ENCODE peak calls at places on chromosomes 7 and 10, in ten cellular contexts. V is stomach, Z is psoas muscle, E is heart right ventricle, G is esophagus muscularis mucosa, Q is ovary, Y is left ventricle myocardium inferior, I is right lobe of liver, J is body of pancreas, A is astrocyte. K is an unnamed sample. For H3K4me1, the result is how much of the 10 kb centered on the place peaks cover.

GRCh38 chr10:73641272-73642060 is at the start of gene MYOZ1:
- DNase-seq in V (no peak), Z (peak), E (no peak), G (no peak), Q (no peak), Y (no peak), I (no peak), J (no peak), A (no peak), K (no peak)

GRCh38 chr10:30190831-30191552 is 131.6 kb upstream of the JCAD start:
- DNase-seq in V (no peak), Z (no peak), E (no peak), G (no peak), Q (no peak), Y (no peak), I (no peak), J (no peak), A (no peak), K (no peak)

GRCh38 chr10:107477266-107477665 is 312.8 kb upstream of the SORCS1 start:
- DNase-seq in V (no peak), Z (no peak), E (no peak), G (no peak), Q (no peak), Y (no peak), I (no peak), J (no peak), A (no peak), K (no peak)

GRCh38 chr10:90484518-90484917 is 373.3 kb downstream of the HTR7 start:
- DNase-seq in V (no peak), Z (no peak), E (peak), G (no peak), Q (no peak), Y (no peak), I (no peak), J (no peak), A (no peak), K (peak)

GRCh38 chr10:52776471-52776903 is 3.9 kb upstream of the MBL2 start:
- DNase-seq in V (no peak), Z (no peak), E (no peak), G (peak), Q (no peak), Y (no peak), I (no peak), J (no peak), A (no peak), K (no peak)

GRCh38 chr7:45196374-45196773 is 38.8 kb downstream of the RAMP3 start:
- DNase-seq in V (no peak), Z (peak), E (no peak), G (no peak), Q (no peak), Y (no peak), I (peak), J (no peak), A (no peak), K (no peak)

GRCh38 chr10:117168135-117168674 is 29.1 kb upstream of the KCNK18 start:
- DNase-seq in V (peak), Z (peak), E (peak), G (no peak), Q (peak), Y (peak), I (peak), J (peak), A (peak), K (no peak)

GRCh38 chr7:55887786-55888185 is 530 bp downstream of the ZNF713 start:
- DNase-seq in V (no peak), Z (no peak), E (no peak), G (no peak), Q (peak), Y (no peak), I (no peak), J (no peak), A (no peak), K (no peak)

GRCh38 chr7:9453521-9453920 is 1020.1 kb downstream of the NXPH1 start:
- DNase-seq in V (no peak), Z (no peak), E (no peak), G (no peak), Q (no peak), Y (no peak), I (no peak), J (no peak), A (peak), K (no peak)

GRCh38 chr7:104149822-104150221 is 58.0 kb downstream of the ORC5 start:
- DNase-seq in V (no peak), Z (no peak), E (no peak), G (no peak), Q (no peak), Y (no peak), I (no peak), J (no peak), A (no peak), K (no peak)

GRCh38 chr7:30812676-30813075 is 41.5 kb downstream of the MINDY4 start:
- DNase-seq in V (no peak), Z (no peak), E (no peak), G (peak), Q (no peak), Y (no peak), I (no peak), J (no peak), A (no peak), K (no peak)

GRCh38 chr7:72243329-72243728 is 168.8 kb downstream of the CALN1 start:
- DNase-seq in V (no peak), Z (no peak), E (no peak), G (no peak), Q (no peak), Y (no peak), I (no peak), J (no peak), A (no peak), K (no peak)

GRCh38 chr7:4383584-4383983 is 298.5 kb upstream of the FOXK1 start:
- DNase-seq in V (no peak), Z (no peak), E (no peak), G (peak), Q (no peak), Y (no peak), I (no peak), J (no peak), A (no peak), K (no peak)

GRCh38 chr10:91335147-91335546 is 75.0 kb upstream of the HECTD2 start:
- DNase-seq in V (no peak), Z (no peak), E (no peak), G (no peak), Q (no peak), Y (no peak), I (no peak), J (no peak), A (no peak), K (no peak)

GRCh38 chr10:84946984-84947383 is 618.6 kb downstream of the CCSER2 start:
- DNase-seq in V (no peak), Z (no peak), E (no peak), G (no peak), Q (no peak), Y (no peak), I (no peak), J (no peak), A (no peak), K (no peak)

GRCh38 chr7:86643478-86644281 is at the start of gene GRM3:
- DNase-seq in V (no peak), Z (no peak), E (peak), G (no peak), Q (no peak), Y (peak), I (no peak), J (peak), A (no peak), K (no peak)

GRCh38 chr10:93600861-93601773 is at the start of gene RBP4:
- DNase-seq in V (no peak), Z (peak), E (peak), G (no peak), Q (no peak), Y (no peak), I (peak), J (peak), A (peak), K (no peak)

GRCh38 chr10:125294109-125294508 is 133.7 kb upstream of the CTBP2 start:
- DNase-seq in V (no peak), Z (no peak), E (no peak), G (no peak), Q (no peak), Y (no peak), I (no peak), J (no peak), A (no peak), K (no peak)

GRCh38 chr10:104337985-104338735 is at the start of gene ITPRIP:
- DNase-seq in V (peak), Z (peak), E (peak), G (peak), Q (peak), Y (peak), I (peak), J (peak), A (peak), K (no peak)

GRCh38 chr10:3484306-3485187 is 300.5 kb downstream of the KLF6 start:
- DNase-seq in V (no peak), Z (peak), E (no peak), G (no peak), Q (no peak), Y (no peak), I (no peak), J (no peak), A (no peak), K (no peak)

GRCh38 chr7:114426824-114427223 is 12.2 kb downstream of the FOXP2 start:
- DNase-seq in V (no peak), Z (no peak), E (no peak), G (no peak), Q (no peak), Y (no peak), I (no peak), J (no peak), A (no peak), K (no peak)

GRCh38 chr10:29725133-29725720 is 90.5 kb upstream of the SVIL start:
- DNase-seq in V (no peak), Z (no peak), E (no peak), G (peak), Q (no peak), Y (peak), I (no peak), J (no peak), A (peak), K (no peak)

GRCh38 chr10:11682896-11683295 is 59.3 kb upstream of the ECHDC3 start:
- DNase-seq in V (no peak), Z (no peak), E (no peak), G (no peak), Q (no peak), Y (no peak), I (no peak), J (no peak), A (no peak), K (no peak)

GRCh38 chr7:53743697-53744096 is 708.3 kb downstream of the POM121L12 start:
- DNase-seq in V (no peak), Z (no peak), E (no peak), G (no peak), Q (no peak), Y (no peak), I (no peak), J (no peak), A (no peak), K (no peak)

GRCh38 chr7:36083626-36084380 is 69.3 kb upstream of the EEPD1 start:
- DNase-seq in V (no peak), Z (no peak), E (no peak), G (no peak), Q (no peak), Y (no peak), I (no peak), J (no peak), A (no peak), K (no peak)

GRCh38 chr10:91576096-91576545 is 56.8 kb downstream of the PPP1R3C start:
- DNase-seq in V (no peak), Z (no peak), E (no peak), G (no peak), Q (no peak), Y (no peak), I (no peak), J (no peak), A (no peak), K (no peak)

GRCh38 chr10:33333260-33334169 is 952 bp downstream of the NRP1 start:
- DNase-seq in V (no peak), Z (no peak), E (no peak), G (no peak), Q (no peak), Y (no peak), I (no peak), J (no peak), A (peak), K (no peak)

GRCh38 chr7:48337012-48337621 is 165.9 kb downstream of the ABCA13 start:
- DNase-seq in V (no peak), Z (no peak), E (no peak), G (no peak), Q (no peak), Y (no peak), I (no peak), J (no peak), A (peak), K (no peak)

GRCh38 chr7:2661602-2662272 is 26.3 kb upstream of the AMZ1 start:
- DNase-seq in V (no peak), Z (no peak), E (no peak), G (no peak), Q (no peak), Y (no peak), I (peak), J (no peak), A (no peak), K (no peak)

GRCh38 chr7:78261302-78261701 is 462.7 kb downstream of the PHTF2 start:
- DNase-seq in V (no peak), Z (no peak), E (no peak), G (no peak), Q (no peak), Y (no peak), I (no peak), J (no peak), A (no peak), K (no peak)

GRCh38 chr10:65891073-65891981 is 1034.5 kb upstream of the LRRTM3 start:
- DNase-seq in V (no peak), Z (no peak), E (no peak), G (no peak), Q (no peak), Y (no peak), I (no peak), J (no peak), A (no peak), K (peak)

GRCh38 chr7:73865738-73866445 is 4.9 kb downstream of the TMEM270 start:
- DNase-seq in V (peak), Z (peak), E (no peak), G (no peak), Q (peak), Y (no peak), I (no peak), J (peak), A (peak), K (no peak)

GRCh38 chr7:1464694-1465093 is 5.4 kb upstream of the MICALL2 start:
- DNase-seq in V (no peak), Z (no peak), E (no peak), G (no peak), Q (no peak), Y (no peak), I (no peak), J (no peak), A (no peak), K (no peak)
- H3K4me1 ChIP-seq in V (half or more), Z (under half), E (under half), G (half or more), Q (under half), Y (under half), I (under half), J (under half), A (under half), K (under half)

DNA sequence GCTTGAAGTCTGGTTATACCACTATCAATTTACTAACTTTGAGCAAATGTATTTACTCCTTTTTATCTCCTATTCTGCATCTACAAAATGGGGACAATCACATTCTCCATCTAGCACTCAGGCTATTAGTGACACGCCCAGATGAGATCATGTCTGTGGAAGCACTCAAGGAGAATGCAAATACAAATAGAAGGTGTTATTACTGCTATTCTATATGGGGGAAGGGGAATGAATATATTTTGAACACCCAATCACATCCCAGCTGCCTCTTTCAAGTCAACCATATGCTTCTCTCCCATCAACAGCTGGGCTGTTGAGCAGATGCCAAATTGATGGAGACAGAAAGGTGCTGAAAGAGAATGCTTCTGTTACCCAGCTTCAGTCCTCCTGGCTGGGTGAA is 23.5 kb downstream of the SGMS1 start:
- DNase-seq in V (no peak), Z (no peak), E (no peak), G (no peak), Q (no peak), Y (no peak), I (no peak), J (no peak), A (no peak), K (no peak)
- TF ChIP-seq CTCF in V (no peak), Z (no peak), E (no peak), G (no peak), Q (no peak), Y (no peak), I (no peak), J (no peak), A (no peak), K (no peak)

GRCh38 chr7:123041085-123041484 is 45.6 kb upstream of the TAS2R16 start:
- DNase-seq in V (no peak), Z (no peak), E (no peak), G (no peak), Q (no peak), Y (no peak), I (no peak), J (no peak), A (peak), K (no peak)
- H3K27ac ChIP-seq in V (no peak), Z (no peak), E (no peak), G (no peak), Q (no peak), Y (no peak), I (no peak), J (no peak), A (peak), K (no peak)

GRCh38 chr7:22545539-22545938 is 45.6 kb upstream of the STEAP1B start:
- DNase-seq in V (no peak), Z (no peak), E (no peak), G (no peak), Q (no peak), Y (no peak), I (no peak), J (no peak), A (no peak), K (no peak)

GRCh38 chr7:22544245-22544644 is 44.3 kb upstream of the STEAP1B start:
- DNase-seq in V (no peak), Z (no peak), E (no peak), G (no peak), Q (no peak), Y (no peak), I (no peak), J (no peak), A (no peak), K (no peak)

GRCh38 chr7:22549051-22549450 is 49.1 kb upstream of the STEAP1B start:
- DNase-seq in V (no peak), Z (no peak), E (no peak), G (no peak), Q (no peak), Y (no peak), I (no peak), J (no peak), A (no peak), K (peak)

GRCh38 chr7:22548313-22548712 is 48.3 kb upstream of the STEAP1B start:
- DNase-seq in V (no peak), Z (no peak), E (no peak), G (no peak), Q (no peak), Y (no peak), I (no peak), J (no peak), A (no peak), K (no peak)

DNA sequence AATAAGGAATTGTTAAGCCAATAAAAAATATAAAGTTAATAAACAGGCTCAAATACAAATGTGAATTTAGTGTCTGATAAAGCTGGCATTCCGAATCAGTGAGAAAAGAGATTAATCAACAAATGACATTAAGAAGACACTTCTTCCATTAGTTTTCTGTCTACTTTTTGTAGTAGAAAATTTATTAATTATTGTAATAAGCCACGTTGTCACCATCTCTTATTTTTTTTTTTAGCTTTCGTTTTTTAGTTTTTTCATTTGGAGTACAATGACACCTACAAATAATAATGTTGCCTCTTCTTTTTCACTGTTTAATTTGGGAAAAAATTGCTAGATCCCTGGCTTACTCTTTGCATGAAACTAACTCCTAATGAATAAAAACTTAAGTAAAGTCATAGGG is 46.8 kb upstream of the STEAP1B start:
- DNase-seq in V (no peak), Z (no peak), E (no peak), G (no peak), Q (no peak), Y (no peak), I (no peak), J (no peak), A (no peak), K (no peak)
- H3K4me1 ChIP-seq in V (under half), Z (under half), E (under half), G (under half), Q (under half), Y (under half), I (under half), J (under half), A (under half), K (under half)

GRCh38 chr7:138459300-138460175 is 521 bp upstream of the TRIM24 start:
- DNase-seq in V (peak), Z (no peak), E (no peak), G (peak), Q (peak), Y (peak), I (no peak), J (peak), A (no peak), K (peak)
- TF ChIP-seq CTCF in V (peak), Z (peak), E (peak), G (peak), Q (peak), Y (peak), I (peak), J (peak), A (peak), K (peak)

DNA sequence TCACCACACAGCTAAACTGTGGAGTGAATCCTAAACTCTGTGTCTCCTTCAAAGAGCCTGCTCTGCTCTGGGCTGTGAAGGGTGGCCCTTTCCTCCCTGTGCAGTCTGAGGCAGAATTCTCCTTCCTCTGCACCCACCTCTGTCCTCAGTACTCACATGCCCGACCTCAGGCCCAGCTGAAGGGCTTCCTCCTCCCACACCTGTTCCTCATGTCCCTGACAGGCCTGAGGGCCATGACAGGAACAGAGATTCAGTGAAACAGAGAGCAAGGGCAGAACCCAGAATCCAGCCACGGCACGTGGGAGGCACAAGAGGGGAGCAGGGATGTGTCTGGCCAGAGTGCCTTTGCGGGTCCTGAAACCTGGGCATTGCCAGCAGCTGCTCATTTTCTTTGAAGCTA is 13.9 kb downstream of the CREB3L2 start:
- DNase-seq in V (no peak), Z (no peak), E (no peak), G (no peak), Q (no peak), Y (no peak), I (no peak), J (no peak), A (no peak), K (no peak)
- H3K27ac ChIP-seq in V (peak), Z (no peak), E (no peak), G (peak), Q (peak), Y (peak), I (no peak), J (no peak), A (peak), K (no peak)

GRCh38 chr7:106063692-106064091 is 48.4 kb downstream of the SYPL1 start:
- DNase-seq in V (no peak), Z (no peak), E (no peak), G (peak), Q (no peak), Y (no peak), I (no peak), J (no peak), A (no peak), K (no peak)

GRCh38 chr7:106061301-106061979 is 50.7 kb downstream of the SYPL1 start:
- DNase-seq in V (no peak), Z (no peak), E (no peak), G (no peak), Q (no peak), Y (no peak), I (no peak), J (no peak), A (no peak), K (no peak)

GRCh38 chr7:106063039-106063438 is 49.1 kb downstream of the SYPL1 start:
- DNase-seq in V (no peak), Z (no peak), E (no peak), G (peak), Q (no peak), Y (no peak), I (no peak), J (no peak), A (no peak), K (no peak)

GRCh38 chr7:106062006-106062405 is 50.1 kb downstream of the SYPL1 start:
- DNase-seq in V (no peak), Z (no peak), E (no peak), G (no peak), Q (no peak), Y (no peak), I (no peak), J (no peak), A (no peak), K (no peak)

GRCh38 chr7:106062521-106062931 is 49.6 kb downstream of the SYPL1 start:
- DNase-seq in V (no peak), Z (no peak), E (no peak), G (no peak), Q (no peak), Y (no peak), I (no peak), J (no peak), A (no peak), K (peak)
- H3K4me1 ChIP-seq in V (half or more), Z (under half), E (under half), G (half or more), Q (under half), Y (half or more), I (under half), J (under half), A (under half), K (under half)

GRCh38 chr7:118250860-118251494 is 26.5 kb downstream of the ANKRD7 start:
- DNase-seq in V (no peak), Z (no peak), E (no peak), G (no peak), Q (no peak), Y (no peak), I (no peak), J (no peak), A (no peak), K (no peak)
- TF ChIP-seq CTCF in V (no peak), Z (no peak), E (no peak), G (no peak), Q (no peak), Y (no peak), I (no peak), J (peak), A (peak), K (peak)

GRCh38 chr7:54858008-54858692 is 99.1 kb upstream of the SEC61G start:
- DNase-seq in V (no peak), Z (no peak), E (no peak), G (no peak), Q (no peak), Y (no peak), I (no peak), J (peak), A (no peak), K (peak)
- H3K27ac ChIP-seq in V (no peak), Z (no peak), E (no peak), G (no peak), Q (no peak), Y (no peak), I (no peak), J (no peak), A (no peak), K (peak)

GRCh38 chr7:106443156-106443555 is 158.4 kb upstream of the NAMPT start:
- DNase-seq in V (no peak), Z (no peak), E (no peak), G (peak), Q (no peak), Y (no peak), I (no peak), J (no peak), A (no peak), K (no peak)
- H3K4me1 ChIP-seq in V (under half), Z (under half), E (under half), G (under half), Q (under half), Y (under half), I (under half), J (under half), A (under half), K (under half)

K was measured in foreskin keratinocyte.